ENCODE peak calls at places on chromosomes 4 and X, in nine cellular contexts. I is progenitor cell of endocrine pancreas, V is esophagus squamous epithelium, R is HFFc6, H is heart right ventricle, B is sigmoid colon, J is PC-3, W is suprapubic skin, M is breast epithelium. Y is an unnamed sample.

GRCh38 chrX:15619053-15619772 is 18.5 kb upstream of the ACE2 start:
- DNase-seq in I (no peak), V (no peak), R (no peak), H (no peak), B (no peak), J (peak), W (no peak), M (no peak), Y (no peak)

GRCh38 chrX:72309297-72310071 is 3.8 kb upstream of the CITED1 start:
- DNase-seq in I (no peak), V (no peak), R (no peak), H (no peak), B (no peak), J (no peak), W (no peak), M (no peak), Y (no peak)

GRCh38 chrX:41259516-41259915 is 74.4 kb upstream of the DDX3X start:
- DNase-seq in I (no peak), V (no peak), R (no peak), H (no peak), B (no peak), J (no peak), W (no peak), M (no peak), Y (no peak)

GRCh38 chr4:183443609-183444148 is 757 bp upstream of the CDKN2AIP start:
- DNase-seq in I (no peak), V (no peak), R (peak), H (no peak), B (peak), J (peak), W (peak), M (no peak), Y (no peak)

GRCh38 chr4:150115851-150116250 is 37.6 kb downstream of the DCLK2 start:
- DNase-seq in I (no peak), V (no peak), R (no peak), H (no peak), B (no peak), J (no peak), W (no peak), M (no peak), Y (no peak)

GRCh38 chr4:141127884-141128283 is 5.4 kb downstream of the RNF150 start:
- DNase-seq in I (no peak), V (no peak), R (no peak), H (no peak), B (no peak), J (no peak), W (no peak), M (no peak), Y (no peak)

GRCh38 chr4:167196386-167196785 is 37.9 kb downstream of the SPOCK3 start:
- DNase-seq in I (no peak), V (no peak), R (no peak), H (no peak), B (no peak), J (peak), W (no peak), M (no peak), Y (no peak)

GRCh38 chrX:53678667-53679066 is 7.9 kb downstream of the HUWE1 start:
- DNase-seq in I (no peak), V (no peak), R (no peak), H (no peak), B (no peak), J (peak), W (no peak), M (no peak), Y (no peak)

GRCh38 chrX:148501121-148502066 is 977 bp downstream of the AFF2 start:
- DNase-seq in I (peak), V (no peak), R (no peak), H (peak), B (no peak), J (no peak), W (peak), M (no peak), Y (no peak)

GRCh38 chrX:53196678-53197077 is 28.3 kb downstream of the KDM5C start:
- DNase-seq in I (no peak), V (no peak), R (no peak), H (no peak), B (no peak), J (no peak), W (no peak), M (no peak), Y (no peak)

GRCh38 chrX:64202808-64203320 is 2.6 kb downstream of the AMER1 start:
- DNase-seq in I (no peak), V (no peak), R (no peak), H (no peak), B (no peak), J (no peak), W (no peak), M (no peak), Y (no peak)

GRCh38 chrX:15399901-15400500 is 15.8 kb upstream of the VEGFD start:
- DNase-seq in I (no peak), V (no peak), R (no peak), H (no peak), B (no peak), J (no peak), W (no peak), M (no peak), Y (no peak)

GRCh38 chr4:30380404-30380998 is 339.7 kb upstream of the PCDH7 start:
- DNase-seq in I (no peak), V (no peak), R (peak), H (no peak), B (no peak), J (peak), W (no peak), M (no peak), Y (no peak)

GRCh38 chr4:89755210-89755609 is 81.8 kb downstream of the SNCA start:
- DNase-seq in I (no peak), V (no peak), R (no peak), H (no peak), B (no peak), J (peak), W (no peak), M (no peak), Y (no peak)

GRCh38 chrX:69152398-69152797 is 12.9 kb downstream of the PJA1 start:
- DNase-seq in I (no peak), V (no peak), R (peak), H (peak), B (peak), J (peak), W (no peak), M (no peak), Y (no peak)

GRCh38 chr4:121951570-121952110 is at the start of gene TRPC3:
- DNase-seq in I (peak), V (no peak), R (no peak), H (no peak), B (peak), J (no peak), W (no peak), M (no peak), Y (no peak)

GRCh38 chrX:55335296-55335695 is 70.6 kb upstream of the PAGE3 start:
- DNase-seq in I (no peak), V (no peak), R (no peak), H (no peak), B (no peak), J (no peak), W (no peak), M (no peak), Y (no peak)

GRCh38 chr4:76751612-76752343 is 146.2 kb downstream of the SOWAHB start:
- DNase-seq in I (no peak), V (no peak), R (no peak), H (no peak), B (no peak), J (no peak), W (no peak), M (no peak), Y (no peak)

GRCh38 chr4:53601251-53601764 is 10.0 kb upstream of the LNX1 start:
- DNase-seq in I (no peak), V (no peak), R (no peak), H (no peak), B (no peak), J (peak), W (no peak), M (peak), Y (no peak)
- TF ChIP-seq CTCF in I (peak), V (no peak), R (peak), H (peak), B (no peak), J (peak), W (no peak), M (peak), Y (no peak)

GRCh38 chrX:105263171-105263570 is 42.7 kb upstream of the TEX13A start:
- DNase-seq in I (no peak), V (no peak), R (no peak), H (no peak), B (no peak), J (peak), W (no peak), M (no peak), Y (no peak)

GRCh38 chrX:105260291-105261043 is 40.0 kb upstream of the TEX13A start:
- DNase-seq in I (no peak), V (no peak), R (no peak), H (peak), B (no peak), J (no peak), W (no peak), M (no peak), Y (no peak)
- TF ChIP-seq CTCF in I (no peak), V (no peak), R (no peak), H (no peak), B (no peak), J (no peak), W (no peak), M (no peak), Y (no peak)

GRCh38 chr4:1365271-1366178 is 18.5 kb downstream of the UVSSA start:
- DNase-seq in I (no peak), V (no peak), R (no peak), H (no peak), B (peak), J (no peak), W (peak), M (no peak), Y (no peak)
- TF ChIP-seq CTCF in I (peak), V (no peak), R (peak), H (no peak), B (no peak), J (no peak), W (no peak), M (no peak), Y (no peak)

GRCh38 chrX:20594985-20595384 is 328.3 kb upstream of the RPS6KA3 start:
- DNase-seq in I (no peak), V (no peak), R (no peak), H (no peak), B (no peak), J (peak), W (no peak), M (no peak), Y (no peak)
- TF ChIP-seq CTCF in I (peak), V (no peak), R (peak), H (peak), B (no peak), J (peak), W (no peak), M (no peak), Y (no peak)

GRCh38 chr4:120939693-120940092 is 17.2 kb upstream of the PRDM5 start:
- DNase-seq in I (no peak), V (no peak), R (no peak), H (no peak), B (no peak), J (peak), W (no peak), M (no peak), Y (no peak)

GRCh38 chr4:120940547-120940946 is 18.0 kb upstream of the PRDM5 start:
- DNase-seq in I (no peak), V (no peak), R (no peak), H (no peak), B (no peak), J (no peak), W (no peak), M (no peak), Y (no peak)
- TF ChIP-seq CTCF in I (no peak), V (no peak), R (no peak), H (peak), B (no peak), J (no peak), W (no peak), M (no peak), Y (no peak)

GRCh38 chr4:52946811-52947210 is 84.7 kb downstream of the RASL11B start:
- DNase-seq in I (no peak), V (no peak), R (no peak), H (peak), B (no peak), J (no peak), W (no peak), M (no peak), Y (no peak)

GRCh38 chr4:52945499-52945898 is 83.4 kb downstream of the RASL11B start:
- DNase-seq in I (no peak), V (no peak), R (no peak), H (no peak), B (no peak), J (no peak), W (no peak), M (no peak), Y (no peak)

GRCh38 chr4:52949336-52949735 is 87.2 kb downstream of the RASL11B start:
- DNase-seq in I (no peak), V (no peak), R (no peak), H (no peak), B (no peak), J (no peak), W (no peak), M (no peak), Y (no peak)

GRCh38 chr4:52945982-52946381 is 83.9 kb downstream of the RASL11B start:
- DNase-seq in I (no peak), V (no peak), R (no peak), H (no peak), B (no peak), J (no peak), W (no peak), M (no peak), Y (no peak)

GRCh38 chr4:52947691-52948397 is 85.7 kb downstream of the RASL11B start:
- DNase-seq in I (no peak), V (no peak), R (no peak), H (no peak), B (no peak), J (no peak), W (no peak), M (no peak), Y (no peak)
- TF ChIP-seq CTCF in I (no peak), V (no peak), R (no peak), H (no peak), B (no peak), J (no peak), W (no peak), M (no peak), Y (no peak)

GRCh38 chrX:153470411-153471363 is at the start of gene HAUS7:
- DNase-seq in I (peak), V (peak), R (peak), H (peak), B (peak), J (peak), W (peak), M (peak), Y (peak)

GRCh38 chrX:153471663-153472280 is 1.4 kb upstream of the HAUS7 start:
- DNase-seq in I (no peak), V (no peak), R (no peak), H (no peak), B (no peak), J (no peak), W (no peak), M (no peak), Y (no peak)

GRCh38 chrX:153473126-153473525 is 2.8 kb upstream of the HAUS7 start:
- DNase-seq in I (no peak), V (no peak), R (no peak), H (no peak), B (no peak), J (no peak), W (no peak), M (no peak), Y (no peak)

GRCh38 chrX:153468008-153468580 is 2.3 kb downstream of the HAUS7 start:
- DNase-seq in I (no peak), V (no peak), R (no peak), H (no peak), B (peak), J (no peak), W (no peak), M (no peak), Y (no peak)

DNA sequence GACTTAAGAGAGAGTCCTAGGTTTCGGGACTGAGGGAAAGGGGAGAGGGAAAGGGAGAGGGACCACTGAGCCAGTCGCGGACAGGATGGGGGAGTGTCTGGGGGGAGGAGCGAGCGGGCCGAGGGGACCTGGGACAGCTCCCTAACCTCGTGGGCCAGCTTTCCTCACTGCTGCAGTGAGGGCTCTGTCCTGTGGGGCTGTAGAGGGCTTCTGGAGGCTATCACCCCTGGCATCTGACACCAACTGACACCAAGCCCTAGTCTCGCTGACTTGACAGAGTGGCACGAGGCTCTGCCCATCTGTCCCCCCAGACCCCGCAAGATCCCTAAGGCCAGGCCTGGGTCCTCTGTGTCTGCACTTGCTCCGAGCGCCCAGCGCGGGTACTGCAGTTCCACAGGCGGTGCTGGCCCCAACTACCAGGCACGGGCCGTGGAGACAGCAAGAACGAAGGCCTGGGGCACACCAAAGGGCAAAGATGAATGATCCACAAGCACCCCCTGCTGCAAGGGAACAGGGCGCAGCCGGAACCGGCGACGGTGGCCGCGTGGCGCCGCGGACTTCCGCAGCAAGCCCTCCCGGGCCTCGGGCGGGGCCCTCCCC is 465 bp downstream of the HAUS7 start:
- DNase-seq in I (no peak), V (no peak), R (peak), H (peak), B (no peak), J (peak), W (no peak), M (no peak), Y (no peak)
- TF ChIP-seq CTCF in I (no peak), V (no peak), R (no peak), H (no peak), B (no peak), J (no peak), W (no peak), M (peak), Y (no peak)

DNA sequence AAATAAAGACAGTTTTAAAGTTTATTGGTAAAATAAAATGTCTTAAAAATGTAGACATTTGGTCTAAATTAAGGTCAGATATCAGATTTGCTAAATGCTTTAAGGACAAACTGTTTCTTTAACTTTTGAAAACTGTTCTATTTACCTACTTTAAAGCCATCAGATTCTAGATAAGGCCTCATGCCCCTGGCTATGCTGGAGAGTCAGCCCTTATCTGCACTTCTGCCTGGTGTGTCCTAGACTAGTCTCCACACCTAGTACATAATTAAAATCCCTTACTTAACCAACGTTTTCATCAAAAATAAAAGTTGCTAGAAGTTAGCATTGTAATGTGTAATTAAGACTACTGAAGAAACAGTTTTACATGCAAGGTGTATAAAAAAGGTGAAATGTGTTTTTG is 25.6 kb downstream of the HSD17B11 start:
- DNase-seq in I (no peak), V (no peak), R (no peak), H (no peak), B (no peak), J (no peak), W (no peak), M (no peak), Y (no peak)
- TF ChIP-seq CTCF in I (no peak), V (no peak), R (no peak), H (no peak), B (no peak), J (no peak), W (no peak), M (no peak), Y (no peak)

GRCh38 chr4:1991087-1991486 is 17.7 kb downstream of the NELFA start:
- DNase-seq in I (no peak), V (no peak), R (no peak), H (no peak), B (no peak), J (no peak), W (no peak), M (no peak), Y (no peak)

GRCh38 chr4:1993169-1993516 is 15.6 kb downstream of the NELFA start:
- DNase-seq in I (no peak), V (no peak), R (no peak), H (no peak), B (no peak), J (no peak), W (no peak), M (no peak), Y (no peak)

GRCh38 chr4:1990676-1991075 is 18.1 kb downstream of the NELFA start:
- DNase-seq in I (no peak), V (no peak), R (no peak), H (no peak), B (no peak), J (no peak), W (no peak), M (no peak), Y (no peak)

GRCh38 chr4:1991596-1992434 is 17.0 kb downstream of the NELFA start:
- DNase-seq in I (no peak), V (no peak), R (no peak), H (no peak), B (no peak), J (no peak), W (no peak), M (no peak), Y (no peak)

GRCh38 chr4:1992468-1993168 is 16.2 kb downstream of the NELFA start:
- DNase-seq in I (no peak), V (no peak), R (no peak), H (no peak), B (no peak), J (no peak), W (no peak), M (no peak), Y (no peak)
- TF ChIP-seq CTCF in I (peak), V (no peak), R (no peak), H (no peak), B (no peak), J (no peak), W (no peak), M (peak), Y (no peak)

GRCh38 chr4:154559141-154559841 is 3.5 kb upstream of the FGB start:
- DNase-seq in I (no peak), V (no peak), R (peak), H (no peak), B (no peak), J (peak), W (no peak), M (no peak), Y (no peak)

GRCh38 chr4:154560824-154561231 is 2.0 kb upstream of the FGB start:
- DNase-seq in I (no peak), V (no peak), R (peak), H (no peak), B (no peak), J (peak), W (no peak), M (no peak), Y (no peak)

GRCh38 chr4:154562697-154563254 is at the start of gene FGB:
- DNase-seq in I (no peak), V (no peak), R (no peak), H (no peak), B (no peak), J (peak), W (no peak), M (no peak), Y (no peak)

GRCh38 chr4:154564311-154564710 is 1.5 kb downstream of the FGB start:
- DNase-seq in I (no peak), V (no peak), R (no peak), H (no peak), B (no peak), J (peak), W (no peak), M (no peak), Y (no peak)

DNA sequence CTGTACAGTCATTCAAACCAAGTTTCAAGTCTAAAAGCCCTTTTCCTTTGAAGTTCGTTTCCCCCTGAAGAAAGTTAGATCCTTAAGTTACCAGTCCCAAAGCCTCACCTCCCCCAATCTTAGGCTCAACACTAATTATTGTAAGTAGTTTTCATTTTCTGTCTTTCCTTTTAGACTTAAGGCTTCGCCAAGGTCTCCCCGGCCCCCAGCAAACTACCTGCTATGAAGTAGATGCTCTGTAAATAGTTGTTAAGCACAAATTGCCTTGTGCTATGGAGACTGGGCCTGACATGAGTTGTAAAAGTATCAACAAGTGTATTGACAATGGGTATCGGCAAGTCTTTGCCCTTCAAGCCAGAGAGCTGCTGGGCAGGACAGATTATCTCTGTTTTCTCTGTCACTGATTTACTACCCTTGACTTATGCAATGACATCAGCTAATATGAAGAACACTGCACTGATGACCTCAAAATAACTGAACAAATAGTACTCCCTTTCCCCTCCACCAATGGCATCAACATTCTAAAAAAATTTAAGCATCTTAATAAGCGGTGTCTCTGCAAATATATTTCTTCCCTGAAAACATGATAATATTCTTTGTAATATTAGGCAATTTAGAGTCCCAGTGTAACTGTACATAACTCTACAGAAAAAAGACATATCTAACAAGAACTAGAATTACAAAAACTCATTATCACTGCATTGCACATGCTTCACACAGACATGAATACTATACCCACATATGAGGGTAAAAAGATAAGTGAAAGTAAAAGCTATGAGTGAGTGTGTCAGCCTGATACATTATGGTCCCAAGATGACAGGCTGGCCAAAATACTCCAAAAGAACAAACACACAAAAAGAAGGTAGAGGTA is 2.6 kb upstream of the FGB start:
- DNase-seq in I (no peak), V (no peak), R (no peak), H (no peak), B (no peak), J (no peak), W (no peak), M (no peak), Y (no peak)
- TF ChIP-seq CTCF in I (no peak), V (no peak), R (no peak), H (no peak), B (no peak), J (no peak), W (no peak), M (no peak), Y (no peak)